ENCODE peak calls at places on chromosomes 3 and 15, in ten cellular contexts. B, L, M, R, I, U, O, E, W and N are unnamed samples.
A peak's percentile ranks its signal among the peaks of the same experiment; 100 is the strongest.

GRCh38 chr15:36845270-36845669 is 255.1 kb downstream of the MEIS2 start:
- DNase-seq in B (no peak), R (peak; percentile 34), W (no peak), E (no peak), I (no peak), M (no peak), L (no peak), O (no peak), U (no peak), N (no peak)

GRCh38 chr3:171028779-171029232 is 2.3 kb upstream of the SLC2A2 start:
- DNase-seq in O (no peak), R (no peak), U (no peak), M (no peak), L (no peak), I (peak; percentile 90), W (no peak), E (no peak), B (no peak), N (no peak)

GRCh38 chr15:66714543-66714981 is 12.5 kb downstream of the SMAD6 start:
- DNase-seq in E (no peak), U (no peak), I (peak; percentile 68), R (no peak), B (no peak), O (no peak), L (no peak), M (no peak), W (no peak), N (no peak)

GRCh38 chr3:125585595-125586223 is 9.6 kb downstream of the OSBPL11 start:
- DNase-seq in O (peak; percentile 77), U (peak; percentile 37), M (peak; percentile 43), B (peak; percentile 70), R (peak; percentile 73), I (peak; percentile 77), E (peak; percentile 39), L (peak; percentile 67), W (peak; percentile 23), N (peak; percentile 44)

GRCh38 chr3:146164071-146164470 is 3.1 kb upstream of the PLOD2 start:
- DNase-seq in B (no peak), O (no peak), R (no peak), I (no peak), U (no peak), L (no peak), E (no peak), M (no peak), W (no peak), N (no peak)

GRCh38 chr3:58260261-58260731 is 22.7 kb downstream of the ABHD6 start:
- DNase-seq in W (no peak), M (no peak), L (no peak), B (peak; percentile 16), O (peak; percentile 40), U (peak; percentile 37), R (no peak), E (no peak), I (peak; percentile 55), N (no peak)

GRCh38 chr15:42118650-42119531 is 24.5 kb upstream of the PLA2G4D start:
- DNase-seq in O (peak; percentile 21), I (peak; percentile 25), U (peak; percentile 14), B (no peak), R (peak; percentile 35), W (no peak), M (no peak), E (no peak), L (no peak), N (no peak)

GRCh38 chr15:80242802-80243201 is 9.2 kb downstream of the CTXND1 start:
- DNase-seq in R (no peak), M (no peak), L (no peak), B (no peak), W (no peak), U (no peak), E (no peak), O (no peak), I (no peak), N (no peak)

GRCh38 chr15:25136119-25136518 is 181.3 kb downstream of the SNRPN start:
- DNase-seq in R (peak; percentile 16), B (no peak), L (peak; percentile 15), M (no peak), U (no peak), W (no peak), I (peak; percentile 4), E (no peak), O (peak; percentile 2), N (no peak)

GRCh38 chr3:24480497-24480896 is 14.2 kb downstream of the THRB start:
- DNase-seq in M (no peak), I (no peak), B (no peak), R (no peak), L (no peak), O (no peak), E (no peak), W (no peak), U (no peak), N (no peak)

GRCh38 chr15:89299896-89300295 is 34.7 kb downstream of the POLG start:
- DNase-seq in B (no peak), W (no peak), U (no peak), R (no peak), I (peak; percentile 43), L (no peak), E (no peak), O (peak; percentile 38), M (no peak), N (no peak)

GRCh38 chr15:49793943-49794342 is 173.1 kb downstream of the DTWD1 start:
- DNase-seq in R (no peak), M (no peak), W (no peak), O (no peak), L (no peak), I (no peak), U (no peak), B (no peak), E (no peak), N (no peak)

GRCh38 chr3:162738778-162739177 is 1242.2 kb downstream of the OTOL1 start:
- DNase-seq in W (no peak), M (no peak), B (no peak), E (no peak), R (no peak), U (no peak), O (no peak), I (peak; percentile 66), L (no peak), N (no peak)

GRCh38 chr3:116020495-116020894 is 397.2 kb downstream of the GAP43 start:
- DNase-seq in U (no peak), R (no peak), W (no peak), B (no peak), O (peak; percentile 92), L (no peak), I (peak; percentile 54), E (no peak), M (no peak), N (no peak)

GRCh38 chr3:183871541-183871940 is 13.1 kb downstream of the PARL start:
- DNase-seq in E (no peak), M (no peak), U (no peak), W (no peak), B (no peak), R (no peak), I (no peak), L (no peak), O (no peak), N (no peak)

GRCh38 chr3:12706504-12707253 is 42.8 kb upstream of the RAF1 start:
- DNase-seq in R (peak; percentile 73), M (peak; percentile 59), O (peak; percentile 56), L (peak; percentile 62), W (peak; percentile 29), I (peak; percentile 68), E (no peak), U (peak; percentile 60), B (peak; percentile 79), N (no peak)

GRCh38 chr3:189981668-189982067 is 139.0 kb downstream of the P3H2 start:
- DNase-seq in O (no peak), I (peak; percentile 95), L (no peak), R (no peak), E (no peak), U (no peak), M (no peak), W (no peak), B (no peak), N (no peak)

GRCh38 chr3:161674402-161674801 is 177.8 kb downstream of the OTOL1 start:
- DNase-seq in L (no peak), O (no peak), W (no peak), R (no peak), U (no peak), I (no peak), B (no peak), M (no peak), E (no peak), N (no peak)

GRCh38 chr3:191383104-191383503 is 52.8 kb upstream of the UTS2B start:
- DNase-seq in B (no peak), L (no peak), U (no peak), W (no peak), M (no peak), I (peak; percentile 89), E (no peak), O (peak; percentile 42), R (no peak), N (no peak)

GRCh38 chr3:43378066-43378935 is 92.0 kb downstream of the SNRK start:
- DNase-seq in L (peak; percentile 19), I (peak; percentile 52), W (peak; percentile 64), R (peak; percentile 2), E (no peak), M (peak; percentile 39), B (peak; percentile 37), U (peak; percentile 72), O (peak; percentile 29), N (no peak)

GRCh38 chr3:190458040-190458439 is 8.3 kb upstream of the TMEM207 start:
- DNase-seq in W (no peak), B (no peak), E (no peak), U (no peak), I (no peak), L (no peak), M (no peak), R (no peak), O (no peak), N (no peak)

GRCh38 chr3:162492446-162493081 is 996.0 kb downstream of the OTOL1 start:
- DNase-seq in B (no peak), L (no peak), I (peak; percentile 87), E (no peak), U (no peak), W (no peak), M (peak; percentile 3), R (no peak), O (no peak), N (no peak)

GRCh38 chr15:45224596-45225217 is 27.3 kb upstream of the SLC28A2 start:
- DNase-seq in O (no peak), W (no peak), M (no peak), B (no peak), R (no peak), L (no peak), E (no peak), I (no peak), U (no peak), N (no peak)

GRCh38 chr15:89206908-89207331 is 14.5 kb downstream of the RLBP1 start:
- DNase-seq in O (peak; percentile 81), W (peak; percentile 60), E (no peak), R (peak; percentile 70), M (peak; percentile 99), B (peak; percentile 85), L (peak; percentile 84), I (peak; percentile 68), U (peak; percentile 56), N (no peak)

GRCh38 chr3:19457449-19457848 is 309.1 kb downstream of the KCNH8 start:
- DNase-seq in W (no peak), M (no peak), B (no peak), E (no peak), O (peak; percentile 0), L (no peak), U (no peak), I (no peak), R (no peak), N (no peak)

GRCh38 chr15:35696767-35697231 is 150.8 kb upstream of the DPH6 start:
- DNase-seq in L (no peak), M (peak; percentile 9), E (peak; percentile 79), I (peak; percentile 87), U (no peak), R (no peak), W (no peak), B (peak; percentile 34), O (no peak), N (no peak)

GRCh38 chr3:52230889-52231499 is 5.5 kb upstream of the TLR9 start:
- DNase-seq in I (no peak), M (no peak), U (no peak), L (no peak), W (no peak), E (no peak), R (no peak), O (no peak), B (no peak), N (no peak)

GRCh38 chr3:48656061-48656840 is 6.4 kb downstream of the CELSR3 start:
- DNase-seq in E (peak; percentile 24), M (peak; percentile 82), L (no peak), W (peak; percentile 77), R (no peak), I (peak; percentile 84), O (no peak), B (no peak), U (peak; percentile 91), N (no peak)